ENCODE peak calls at places on chromosome 5, in five cellular contexts. Y is activated CD4-positive, alpha-beta T cell treated with anti-CD3 and anti-CD28 coated beads for 36 hours; G is T-cell; X is A549; H is natural killer cell treated with Interleukin-12 subunit alpha and Interleukin-12 subunit beta and Interleukin-15 and Interleukin-18, amount 100 ng/mL, for 72 hours. V is an unnamed sample.

GRCh38 chr5:113110117-113110516 is 133.5 kb downstream of the DCP2 start:
- ATAC-seq in Y (no peak), G (no peak), X (no peak), H (no peak), V (no peak)

GRCh38 chr5:156411131-156411727 is 84.3 kb downstream of the SGCD start:
- ATAC-seq in Y (no peak), G (no peak), X (peak), H (no peak), V (no peak)

GRCh38 chr5:25090818-25091217 is 446.0 kb upstream of the CDH10 start:
- ATAC-seq in Y (no peak), G (no peak), X (no peak), H (no peak), V (no peak)

GRCh38 chr5:59025734-59026133 is 442.9 kb downstream of the RAB3C start:
- ATAC-seq in Y (no peak), G (no peak), X (no peak), H (no peak), V (no peak)

GRCh38 chr5:119328753-119329602 is 26.8 kb upstream of the TNFAIP8 start:
- ATAC-seq in Y (peak), G (peak), X (no peak), H (peak), V (peak)

GRCh38 chr5:140267559-140268018 is 35.3 kb downstream of the PFDN1 start:
- ATAC-seq in Y (peak), G (peak), X (no peak), H (no peak), V (no peak)

GRCh38 chr5:90930062-90930461 is 371.5 kb downstream of the ADGRV1 start:
- ATAC-seq in Y (no peak), G (no peak), X (no peak), H (no peak), V (no peak)

GRCh38 chr5:100872409-100873190 is 30.5 kb downstream of the ST8SIA4 start:
- ATAC-seq in Y (peak), G (peak), X (no peak), H (peak), V (peak)

GRCh38 chr5:25858019-25858418 is 1180.4 kb downstream of the CDH9 start:
- ATAC-seq in Y (no peak), G (no peak), X (no peak), H (no peak), V (no peak)

GRCh38 chr5:161306354-161306990 is 240.1 kb downstream of the GABRB2 start:
- ATAC-seq in Y (no peak), G (no peak), X (no peak), H (no peak), V (no peak)

GRCh38 chr5:121031487-121031886 is 567.4 kb downstream of the PRR16 start:
- ATAC-seq in Y (no peak), G (no peak), X (no peak), H (no peak), V (no peak)

GRCh38 chr5:38417658-38418017 is 138.8 kb downstream of the LIFR start:
- ATAC-seq in Y (no peak), G (no peak), X (no peak), H (no peak), V (no peak)

GRCh38 chr5:115586525-115587146 is 15.6 kb downstream of the TICAM2 start:
- ATAC-seq in Y (no peak), G (no peak), X (no peak), H (no peak), V (no peak)

GRCh38 chr5:40288791-40289475 is 390.8 kb upstream of the PTGER4 start:
- ATAC-seq in Y (no peak), G (no peak), X (peak), H (no peak), V (no peak)

GRCh38 chr5:66860199-66860975 is 264.2 kb downstream of the MAST4 start:
- ATAC-seq in Y (no peak), G (no peak), X (no peak), H (no peak), V (no peak)